ENCODE peak calls at places on chromosomes 2 and 18, in four cellular contexts. One of them, this sample, is unnamed.

GRCh38 chr2:232520088-232520487 is at the start of gene PRSS56:
- DNase-seq in T follicular helper cell: no peak
- DNase-seq in activated naive CD8-positive, alpha-beta T cell treated with anti-CD3 and anti-CD28 coated beads, Interleukin-2, amount 10 ng/mL, durations not matched to agents 7 days and 5 days: no peak
- DNase-seq in activated T-cell treated with anti-CD3 and anti-CD28 coated beads, Interleukin-2, amount 50 U/mL, for 72 hours: no peak
- DNase-seq in this sample: no peak

GRCh38 chr2:112622528-112622849 is 23.2 kb upstream of the SLC20A1 start:
- DNase-seq in T follicular helper cell: no peak
- DNase-seq in activated naive CD8-positive, alpha-beta T cell treated with anti-CD3 and anti-CD28 coated beads, Interleukin-2, amount 10 ng/mL, durations not matched to agents 7 days and 5 days: no peak
- DNase-seq in activated T-cell treated with anti-CD3 and anti-CD28 coated beads, Interleukin-2, amount 50 U/mL, for 72 hours: no peak
- DNase-seq in this sample: peak

GRCh38 chr2:126839711-126840110 is 59.0 kb upstream of the TEX51 start:
- DNase-seq in T follicular helper cell: no peak
- DNase-seq in activated naive CD8-positive, alpha-beta T cell treated with anti-CD3 and anti-CD28 coated beads, Interleukin-2, amount 10 ng/mL, durations not matched to agents 7 days and 5 days: no peak
- DNase-seq in activated T-cell treated with anti-CD3 and anti-CD28 coated beads, Interleukin-2, amount 50 U/mL, for 72 hours: no peak
- DNase-seq in this sample: no peak

GRCh38 chr18:36028859-36029258 is 38.5 kb downstream of the RPRD1A start:
- DNase-seq in T follicular helper cell: no peak
- DNase-seq in activated naive CD8-positive, alpha-beta T cell treated with anti-CD3 and anti-CD28 coated beads, Interleukin-2, amount 10 ng/mL, durations not matched to agents 7 days and 5 days: no peak
- DNase-seq in activated T-cell treated with anti-CD3 and anti-CD28 coated beads, Interleukin-2, amount 50 U/mL, for 72 hours: no peak
- DNase-seq in this sample: no peak

GRCh38 chr2:38230756-38231155 is 146.3 kb downstream of the ATL2 start:
- DNase-seq in T follicular helper cell: no peak
- DNase-seq in activated naive CD8-positive, alpha-beta T cell treated with anti-CD3 and anti-CD28 coated beads, Interleukin-2, amount 10 ng/mL, durations not matched to agents 7 days and 5 days: no peak
- DNase-seq in activated T-cell treated with anti-CD3 and anti-CD28 coated beads, Interleukin-2, amount 50 U/mL, for 72 hours: no peak
- DNase-seq in this sample: no peak

GRCh38 chr2:101985101-101985792 is 6.5 kb upstream of the IL1R2 start:
- DNase-seq in T follicular helper cell: no peak
- DNase-seq in activated naive CD8-positive, alpha-beta T cell treated with anti-CD3 and anti-CD28 coated beads, Interleukin-2, amount 10 ng/mL, durations not matched to agents 7 days and 5 days: no peak
- DNase-seq in activated T-cell treated with anti-CD3 and anti-CD28 coated beads, Interleukin-2, amount 50 U/mL, for 72 hours: no peak
- DNase-seq in this sample: peak

GRCh38 chr2:152925540-152926448 is 207.4 kb downstream of the ARL6IP6 start:
- DNase-seq in T follicular helper cell: no peak
- DNase-seq in activated naive CD8-positive, alpha-beta T cell treated with anti-CD3 and anti-CD28 coated beads, Interleukin-2, amount 10 ng/mL, durations not matched to agents 7 days and 5 days: peak
- DNase-seq in activated T-cell treated with anti-CD3 and anti-CD28 coated beads, Interleukin-2, amount 50 U/mL, for 72 hours: peak
- DNase-seq in this sample: peak

GRCh38 chr2:232162191-232162590 is 200.7 kb downstream of the DIS3L2 start:
- DNase-seq in T follicular helper cell: no peak
- DNase-seq in activated naive CD8-positive, alpha-beta T cell treated with anti-CD3 and anti-CD28 coated beads, Interleukin-2, amount 10 ng/mL, durations not matched to agents 7 days and 5 days: no peak
- DNase-seq in activated T-cell treated with anti-CD3 and anti-CD28 coated beads, Interleukin-2, amount 50 U/mL, for 72 hours: no peak
- DNase-seq in this sample: no peak

GRCh38 chr2:96507957-96508520 is 2.9 kb upstream of the NEURL3 start:
- DNase-seq in T follicular helper cell: peak
- DNase-seq in activated naive CD8-positive, alpha-beta T cell treated with anti-CD3 and anti-CD28 coated beads, Interleukin-2, amount 10 ng/mL, durations not matched to agents 7 days and 5 days: peak
- DNase-seq in activated T-cell treated with anti-CD3 and anti-CD28 coated beads, Interleukin-2, amount 50 U/mL, for 72 hours: peak
- DNase-seq in this sample: peak

GRCh38 chr2:1717129-1717528 is 27.2 kb downstream of the PXDN start:
- DNase-seq in T follicular helper cell: no peak
- DNase-seq in activated naive CD8-positive, alpha-beta T cell treated with anti-CD3 and anti-CD28 coated beads, Interleukin-2, amount 10 ng/mL, durations not matched to agents 7 days and 5 days: no peak
- DNase-seq in activated T-cell treated with anti-CD3 and anti-CD28 coated beads, Interleukin-2, amount 50 U/mL, for 72 hours: no peak
- DNase-seq in this sample: peak

GRCh38 chr2:158457826-158458616 is 1.3 kb downstream of the PKP4 start:
- DNase-seq in T follicular helper cell: peak
- DNase-seq in activated naive CD8-positive, alpha-beta T cell treated with anti-CD3 and anti-CD28 coated beads, Interleukin-2, amount 10 ng/mL, durations not matched to agents 7 days and 5 days: peak
- DNase-seq in activated T-cell treated with anti-CD3 and anti-CD28 coated beads, Interleukin-2, amount 50 U/mL, for 72 hours: peak
- DNase-seq in this sample: peak

GRCh38 chr2:157320409-157320808 is 5.2 kb downstream of the ERMN start:
- DNase-seq in T follicular helper cell: no peak
- DNase-seq in activated naive CD8-positive, alpha-beta T cell treated with anti-CD3 and anti-CD28 coated beads, Interleukin-2, amount 10 ng/mL, durations not matched to agents 7 days and 5 days: no peak
- DNase-seq in activated T-cell treated with anti-CD3 and anti-CD28 coated beads, Interleukin-2, amount 50 U/mL, for 72 hours: no peak
- DNase-seq in this sample: no peak

GRCh38 chr2:209425082-209426071 is 1.5 kb downstream of the MAP2 start:
- DNase-seq in T follicular helper cell: no peak
- DNase-seq in activated naive CD8-positive, alpha-beta T cell treated with anti-CD3 and anti-CD28 coated beads, Interleukin-2, amount 10 ng/mL, durations not matched to agents 7 days and 5 days: no peak
- DNase-seq in activated T-cell treated with anti-CD3 and anti-CD28 coated beads, Interleukin-2, amount 50 U/mL, for 72 hours: no peak
- DNase-seq in this sample: peak

GRCh38 chr2:230023313-230023712 is 45.4 kb downstream of the SLC16A14 start:
- DNase-seq in T follicular helper cell: no peak
- DNase-seq in activated naive CD8-positive, alpha-beta T cell treated with anti-CD3 and anti-CD28 coated beads, Interleukin-2, amount 10 ng/mL, durations not matched to agents 7 days and 5 days: no peak
- DNase-seq in activated T-cell treated with anti-CD3 and anti-CD28 coated beads, Interleukin-2, amount 50 U/mL, for 72 hours: no peak
- DNase-seq in this sample: no peak

GRCh38 chr2:217338306-217338916 is 478.5 kb upstream of the TNP1 start:
- DNase-seq in T follicular helper cell: no peak
- DNase-seq in activated naive CD8-positive, alpha-beta T cell treated with anti-CD3 and anti-CD28 coated beads, Interleukin-2, amount 10 ng/mL, durations not matched to agents 7 days and 5 days: no peak
- DNase-seq in activated T-cell treated with anti-CD3 and anti-CD28 coated beads, Interleukin-2, amount 50 U/mL, for 72 hours: no peak
- DNase-seq in this sample: peak

GRCh38 chr18:12857991-12858544 is 26.0 kb downstream of the PTPN2 start:
- DNase-seq in T follicular helper cell: no peak
- DNase-seq in activated naive CD8-positive, alpha-beta T cell treated with anti-CD3 and anti-CD28 coated beads, Interleukin-2, amount 10 ng/mL, durations not matched to agents 7 days and 5 days: no peak
- DNase-seq in activated T-cell treated with anti-CD3 and anti-CD28 coated beads, Interleukin-2, amount 50 U/mL, for 72 hours: no peak
- DNase-seq in this sample: peak

GRCh38 chr2:53131416-53131815 is 636.2 kb upstream of the CHAC2 start:
- DNase-seq in T follicular helper cell: no peak
- DNase-seq in activated naive CD8-positive, alpha-beta T cell treated with anti-CD3 and anti-CD28 coated beads, Interleukin-2, amount 10 ng/mL, durations not matched to agents 7 days and 5 days: no peak
- DNase-seq in activated T-cell treated with anti-CD3 and anti-CD28 coated beads, Interleukin-2, amount 50 U/mL, for 72 hours: no peak
- DNase-seq in this sample: peak

GRCh38 chr2:84995826-84996225 is 24.9 kb downstream of the KCMF1 start:
- DNase-seq in T follicular helper cell: no peak
- DNase-seq in activated naive CD8-positive, alpha-beta T cell treated with anti-CD3 and anti-CD28 coated beads, Interleukin-2, amount 10 ng/mL, durations not matched to agents 7 days and 5 days: no peak
- DNase-seq in activated T-cell treated with anti-CD3 and anti-CD28 coated beads, Interleukin-2, amount 50 U/mL, for 72 hours: no peak
- DNase-seq in this sample: no peak

GRCh38 chr18:13804305-13804704 is 19.6 kb upstream of the MC5R start:
- DNase-seq in T follicular helper cell: no peak
- DNase-seq in activated naive CD8-positive, alpha-beta T cell treated with anti-CD3 and anti-CD28 coated beads, Interleukin-2, amount 10 ng/mL, durations not matched to agents 7 days and 5 days: no peak
- DNase-seq in activated T-cell treated with anti-CD3 and anti-CD28 coated beads, Interleukin-2, amount 50 U/mL, for 72 hours: no peak
- DNase-seq in this sample: no peak

This sample was measured in epithelial cell of esophagus.